ENCODE peak calls at places on chromosomes 2 and 18, in nine cellular contexts. V, J, W, O, E, R, G, Y and D are unnamed samples.

GRCh38 chr2:132426621-132427020 is 10.0 kb downstream of the GPR39 start:
- DNase-seq in R (no peak), J (no peak), O (no peak), G (no peak), Y (no peak), V (no peak), W (no peak), E (no peak), D (no peak)

GRCh38 chr2:173226899-173227692 is 127.6 kb upstream of the CDCA7 start:
- DNase-seq in W (no peak), G (peak; percentile 28), O (no peak), V (no peak), Y (no peak), R (no peak), E (no peak), J (no peak), D (no peak)

GRCh38 chr18:21309248-21309647 is 67.2 kb downstream of the GREB1L start:
- DNase-seq in W (no peak), Y (no peak), V (no peak), G (no peak), R (no peak), O (no peak), J (no peak), E (no peak), D (no peak)

GRCh38 chr2:158060862-158061435 is 40.7 kb upstream of the UPP2 start:
- DNase-seq in J (no peak), G (no peak), Y (no peak), O (no peak), V (no peak), R (no peak), E (peak; percentile 92), W (peak; percentile 69), D (no peak)

GRCh38 chr2:132374961-132375360 is 41.6 kb upstream of the GPR39 start:
- DNase-seq in W (peak; percentile 33), O (no peak), G (no peak), R (no peak), E (no peak), J (no peak), V (no peak), Y (no peak), D (no peak)

GRCh38 chr2:191386938-191387536 is 141.8 kb downstream of the MYO1B start:
- DNase-seq in J (no peak), R (no peak), Y (peak; percentile 50), G (no peak), W (peak; percentile 93), V (no peak), E (no peak), O (no peak), D (no peak)

GRCh38 chr2:72274284-72274869 is 126.7 kb upstream of the CYP26B1 start:
- DNase-seq in G (peak; percentile 82), R (no peak), Y (no peak), V (no peak), W (peak; percentile 39), J (no peak), E (no peak), O (no peak), D (no peak)

GRCh38 chr2:96527990-96528679 is 8.4 kb upstream of the ARID5A start:
- DNase-seq in G (no peak), R (peak; percentile 11), O (peak; percentile 57), J (no peak), V (no peak), E (no peak), Y (peak; percentile 64), W (peak; percentile 61), D (no peak)

GRCh38 chr2:224948005-224948404 is 94.3 kb downstream of the DOCK10 start:
- DNase-seq in O (no peak), W (no peak), J (no peak), G (no peak), E (no peak), Y (no peak), V (no peak), R (no peak), D (no peak)

GRCh38 chr2:224948859-224949258 is 93.4 kb downstream of the DOCK10 start:
- DNase-seq in O (no peak), R (no peak), Y (no peak), V (no peak), G (no peak), E (no peak), W (peak; percentile 58), J (no peak), D (no peak)

GRCh38 chr2:224954980-224955379 is 87.3 kb downstream of the DOCK10 start:
- DNase-seq in W (no peak), R (no peak), G (no peak), J (no peak), Y (no peak), O (no peak), E (no peak), V (no peak), D (no peak)

GRCh38 chr2:224952942-224953657 is 89.2 kb downstream of the DOCK10 start:
- DNase-seq in Y (no peak), O (no peak), G (no peak), J (no peak), R (no peak), V (no peak), W (no peak), E (no peak), D (no peak)

DNA sequence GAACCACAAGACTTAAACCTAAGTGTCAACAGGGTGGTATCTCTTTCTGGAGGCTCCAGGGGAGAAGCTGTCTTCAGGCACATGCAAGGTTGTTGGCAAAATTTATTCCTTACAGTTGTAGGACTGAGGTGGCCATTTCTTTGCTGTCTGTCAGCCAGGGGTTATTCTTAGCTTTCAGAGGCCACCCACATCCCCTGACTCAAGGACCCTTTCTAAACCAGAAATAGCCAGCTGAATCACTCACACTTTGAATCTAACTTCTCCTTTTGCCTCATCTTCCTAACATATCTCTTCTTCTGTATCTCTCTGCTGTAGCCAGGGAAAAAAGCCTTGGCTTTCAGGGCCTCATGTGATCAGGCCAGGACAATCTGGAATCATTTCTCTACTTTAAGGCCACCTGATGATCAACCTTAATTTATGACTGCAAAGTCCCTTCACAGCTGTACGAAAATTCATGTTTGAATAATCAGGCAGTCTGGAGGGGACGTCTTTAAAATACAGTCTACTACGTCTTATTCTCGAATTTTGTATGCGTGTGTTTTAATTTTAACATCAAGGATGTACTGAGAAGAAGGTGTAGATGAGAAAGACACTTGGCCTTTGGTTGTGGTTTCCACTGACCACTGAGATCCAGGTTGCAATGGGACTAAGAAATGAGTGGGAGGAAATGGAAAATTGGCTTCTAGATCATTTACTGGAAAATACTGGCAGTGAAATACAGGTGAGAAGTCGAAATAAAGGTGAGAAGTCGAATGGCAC is 90.4 kb downstream of the DOCK10 start:
- DNase-seq in Y (no peak), O (no peak), E (no peak), G (no peak), W (no peak), R (no peak), J (no peak), V (no peak), D (no peak)
- H3K27ac ChIP-seq in Y (no peak overlapping the region), O (no peak overlapping the region), E (no peak overlapping the region), G (no peak overlapping the region), W (no peak overlapping the region), R (no peak overlapping the region), J (no peak overlapping the region), V (no peak overlapping the region), D (no peak overlapping the region)

DNA sequence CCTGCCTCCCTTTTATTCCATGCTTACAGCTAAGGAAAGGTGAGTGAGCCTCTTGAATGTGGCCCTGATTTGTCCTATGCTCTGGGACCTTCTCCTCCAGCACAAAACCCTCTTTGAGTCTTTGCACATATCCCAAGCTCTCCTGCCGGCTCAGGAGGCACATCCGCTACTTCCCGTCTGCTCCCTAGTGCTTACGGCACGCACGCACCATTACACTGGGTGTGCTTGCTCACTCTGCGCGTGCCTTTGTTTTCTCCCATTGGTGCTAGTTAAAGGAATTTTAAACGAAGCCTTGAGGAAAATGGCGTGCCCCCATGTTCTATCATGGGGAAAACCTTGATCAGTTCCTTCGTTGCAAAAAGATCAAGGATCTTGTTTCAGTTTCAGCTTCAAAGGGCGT is 7.9 kb upstream of the DGKD start:
- DNase-seq in Y (no peak), V (no peak), R (no peak), E (no peak), W (no peak), J (no peak), G (no peak), O (no peak), D (no peak)
- H3K27ac ChIP-seq in Y (no peak overlapping the region), V (no peak overlapping the region), R (peak overlapping the region; percentile 90), E (no peak overlapping the region), W (no peak overlapping the region), J (no peak overlapping the region), G (no peak overlapping the region), O (no peak overlapping the region), D (peak overlapping the region; percentile 88)

GRCh38 chr2:37350917-37351316 is 6.5 kb downstream of the QPCT start:
- DNase-seq in W (no peak), J (no peak), V (no peak), R (no peak), O (no peak), Y (no peak), E (no peak), G (no peak), D (no peak)

GRCh38 chr2:37348155-37348554 is 3.7 kb downstream of the QPCT start:
- DNase-seq in G (no peak), R (no peak), O (no peak), Y (no peak), J (no peak), E (no peak), W (no peak), V (no peak), D (no peak)

GRCh38 chr2:37349376-37349775 is 4.9 kb downstream of the QPCT start:
- DNase-seq in G (peak; percentile 29), E (peak; percentile 83), Y (no peak), W (no peak), J (no peak), R (no peak), V (no peak), O (no peak), D (no peak)

GRCh38 chr2:37354571-37354970 is 10.1 kb downstream of the QPCT start:
- DNase-seq in G (no peak), O (no peak), E (peak; percentile 63), W (no peak), Y (no peak), V (no peak), R (no peak), J (no peak), D (no peak)

DNA sequence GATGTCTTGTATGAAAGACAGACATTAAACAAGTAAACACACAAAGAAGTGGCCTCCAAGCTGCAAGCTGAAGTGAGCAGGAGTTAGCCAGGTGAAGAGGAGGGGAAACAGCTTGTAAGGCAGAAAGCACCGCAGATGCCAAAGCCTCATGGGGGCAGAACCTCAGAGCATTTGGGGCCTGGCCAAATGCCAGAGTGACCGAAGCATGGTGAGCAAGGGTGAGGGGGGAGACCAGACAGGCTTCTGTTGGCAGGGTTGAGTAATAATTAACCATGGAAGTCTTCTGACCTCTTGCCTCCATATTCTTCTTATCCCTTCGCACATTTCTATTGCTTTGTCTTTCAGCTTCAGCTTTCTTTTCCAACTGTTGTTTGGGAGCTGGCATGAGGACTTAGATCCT is 5.6 kb downstream of the QPCT start:
- DNase-seq in O (no peak), V (peak; percentile 9), W (no peak), J (no peak), E (no peak), R (no peak), G (peak; percentile 52), Y (no peak), D (no peak)
- H3K27ac ChIP-seq in O (no peak overlapping the region), V (peak overlapping the region; percentile 0), W (no peak overlapping the region), J (no peak overlapping the region), E (peak overlapping the region; percentile 1), R (no peak overlapping the region), G (peak overlapping the region; percentile 11), Y (no peak overlapping the region), D (no peak overlapping the region)

GRCh38 chr2:175233135-175233719 is 51.7 kb upstream of the ATP5MC3 start:
- DNase-seq in Y (no peak), G (peak; percentile 58), O (no peak), R (no peak), V (no peak), E (no peak), W (peak; percentile 62), J (no peak), D (no peak)

GRCh38 chr2:175227382-175227781 is 45.9 kb upstream of the ATP5MC3 start:
- DNase-seq in E (no peak), R (no peak), J (no peak), V (no peak), G (no peak), Y (no peak), O (no peak), W (no peak), D (no peak)

GRCh38 chr2:175234153-175234552 is 52.6 kb upstream of the ATP5MC3 start:
- DNase-seq in V (no peak), O (no peak), Y (no peak), E (no peak), J (no peak), R (no peak), G (no peak), W (no peak), D (no peak)

GRCh38 chr2:175228179-175228578 is 46.7 kb upstream of the ATP5MC3 start:
- DNase-seq in Y (no peak), W (no peak), R (no peak), E (no peak), O (no peak), V (no peak), G (no peak), J (no peak), D (no peak)
- H3K27ac ChIP-seq in Y (no peak overlapping the region), W (no peak overlapping the region), R (no peak overlapping the region), E (no peak overlapping the region), O (no peak overlapping the region), V (no peak overlapping the region), G (no peak overlapping the region), J (no peak overlapping the region), D (no peak overlapping the region)